ENCODE peak calls at places on chromosomes 12 and 14, in six cellular contexts. Q is EL, P is Caki2, S is NCI-H2107, V is left colon, U is hepatic stellate cell. H is an unnamed sample.

GRCh38 chr12:59403259-59403932 is 192.4 kb upstream of the SLC16A7 start:
- DNase-seq in Q (peak; percentile 76), P (peak; percentile 52), S (peak; percentile 45), V (no peak), U (peak; percentile 13), H (no peak)

GRCh38 chr12:101297661-101298060 is 17.8 kb downstream of the UTP20 start:
- DNase-seq in Q (no peak), P (no peak), S (no peak), V (no peak), U (no peak), H (no peak)

GRCh38 chr12:119014368-119014767 is 33.0 kb downstream of the SRRM4 start:
- DNase-seq in Q (no peak), P (no peak), S (no peak), V (no peak), U (no peak), H (no peak)

GRCh38 chr12:64083285-64084210 is 138.5 kb downstream of the KICS2 start:
- DNase-seq in Q (peak; percentile 83), P (peak; percentile 33), S (no peak), V (peak; percentile 89), U (no peak), H (no peak)

GRCh38 chr14:106518054-106518943 is 991.9 kb downstream of the TMEM121 start:
- DNase-seq in Q (no peak), P (no peak), S (peak; percentile 11), V (no peak), U (no peak), H (peak; percentile 85)

GRCh38 chr14:94447986-94448808 is 4.4 kb downstream of the SERPINA11 start:
- DNase-seq in Q (no peak), P (no peak), S (no peak), V (no peak), U (no peak), H (no peak)

GRCh38 chr12:12562016-12562483 is 613 bp downstream of the DUSP16 start:
- DNase-seq in Q (peak; percentile 40), P (peak; percentile 37), S (no peak), V (no peak), U (peak; percentile 36), H (peak; percentile 26)

GRCh38 chr12:19489168-19489567 is 49.9 kb downstream of the AEBP2 start:
- DNase-seq in Q (no peak), P (no peak), S (no peak), V (no peak), U (no peak), H (no peak)

GRCh38 chr14:29817767-29818166 is 109.9 kb downstream of the PRKD1 start:
- DNase-seq in Q (no peak), P (no peak), S (no peak), V (no peak), U (no peak), H (no peak)